ENCODE peak calls at places on chromosomes 1 and 21, in ten cellular contexts. D, F, C, E, L, H, K, Y, G and J are unnamed samples.
A peak's percentile ranks its signal among the peaks of the same experiment; 100 is the strongest.

GRCh38 chr1:25037174-25038074 is 107.3 kb upstream of the RUNX3 start:
- DNase-seq in G (no peak), Y (no peak), H (peak; percentile 47), F (peak; percentile 77), L (peak; percentile 13), E (no peak), C (no peak), K (no peak), D (peak; percentile 36), J (peak; percentile 25)

GRCh38 chr1:33736496-33736895 is 127.4 kb upstream of the HMGB4 start:
- DNase-seq in Y (no peak), G (no peak), K (no peak), C (no peak), E (no peak), F (no peak), D (no peak), H (no peak), L (no peak), J (no peak)

GRCh38 chr1:75999034-75999433 is 66.8 kb upstream of the ASB17 start:
- DNase-seq in C (no peak), K (no peak), Y (no peak), L (no peak), E (no peak), F (no peak), G (no peak), D (no peak), H (no peak), J (no peak)

GRCh38 chr1:44650159-44650831 is 24.0 kb downstream of the TMEM53 start:
- DNase-seq in H (no peak), F (peak; percentile 75), D (peak; percentile 33), G (no peak), L (no peak), K (no peak), C (no peak), Y (peak; percentile 55), E (peak; percentile 61), J (no peak)

GRCh38 chr21:43611598-43612369 is 47.5 kb downstream of the HSF2BP start:
- DNase-seq in F (peak; percentile 88), C (peak; percentile 85), D (peak; percentile 78), H (peak; percentile 84), Y (peak; percentile 61), G (no peak), L (peak; percentile 95), E (peak; percentile 76), K (peak; percentile 74), J (peak; percentile 53)

GRCh38 chr21:36422279-36423098 is 37.3 kb downstream of the CHAF1B start:
- DNase-seq in D (peak; percentile 64), G (no peak), L (peak; percentile 71), F (peak; percentile 55), H (peak; percentile 63), C (no peak), K (no peak), E (peak; percentile 72), Y (peak; percentile 51), J (peak; percentile 20)

GRCh38 chr1:24795236-24795635 is 50.0 kb downstream of the CLIC4 start:
- DNase-seq in E (no peak), G (no peak), F (no peak), C (no peak), L (peak; percentile 40), H (no peak), Y (no peak), D (no peak), K (no peak), J (no peak)

GRCh38 chr1:226627924-226628623 is 79.5 kb downstream of the STUM start:
- DNase-seq in H (no peak), C (peak; percentile 64), E (peak; percentile 39), G (no peak), D (no peak), Y (no peak), F (peak; percentile 39), L (no peak), K (peak; percentile 15), J (no peak)

GRCh38 chr1:1602321-1602931 is 2.5 kb upstream of the FNDC10 start:
- DNase-seq in D (no peak), Y (no peak), H (no peak), E (no peak), C (no peak), K (no peak), F (no peak), G (no peak), L (no peak), J (no peak)

GRCh38 chr1:92484472-92485373 is 2.0 kb downstream of the GFI1 start:
- DNase-seq in F (peak; percentile 76), Y (no peak), K (no peak), E (peak; percentile 64), G (no peak), D (peak; percentile 71), L (no peak), H (peak; percentile 69), C (no peak), J (no peak)

GRCh38 chr1:112363636-112364035 is 32.4 kb upstream of the CTTNBP2NL start:
- DNase-seq in D (no peak), E (no peak), L (no peak), G (no peak), F (no peak), H (no peak), Y (no peak), C (no peak), K (no peak), J (no peak)

GRCh38 chr1:222769968-222770620 is 33.1 kb downstream of the FAM177B start:
- DNase-seq in Y (no peak), E (no peak), F (no peak), C (no peak), D (no peak), K (no peak), H (no peak), L (no peak), G (no peak), J (no peak)

GRCh38 chr1:62437273-62437945 is 560 bp downstream of the USP1 start:
- DNase-seq in H (no peak), Y (peak; percentile 49), L (no peak), D (peak; percentile 60), C (peak; percentile 81), F (peak; percentile 74), E (peak; percentile 81), K (no peak), G (no peak), J (no peak)

DNA sequence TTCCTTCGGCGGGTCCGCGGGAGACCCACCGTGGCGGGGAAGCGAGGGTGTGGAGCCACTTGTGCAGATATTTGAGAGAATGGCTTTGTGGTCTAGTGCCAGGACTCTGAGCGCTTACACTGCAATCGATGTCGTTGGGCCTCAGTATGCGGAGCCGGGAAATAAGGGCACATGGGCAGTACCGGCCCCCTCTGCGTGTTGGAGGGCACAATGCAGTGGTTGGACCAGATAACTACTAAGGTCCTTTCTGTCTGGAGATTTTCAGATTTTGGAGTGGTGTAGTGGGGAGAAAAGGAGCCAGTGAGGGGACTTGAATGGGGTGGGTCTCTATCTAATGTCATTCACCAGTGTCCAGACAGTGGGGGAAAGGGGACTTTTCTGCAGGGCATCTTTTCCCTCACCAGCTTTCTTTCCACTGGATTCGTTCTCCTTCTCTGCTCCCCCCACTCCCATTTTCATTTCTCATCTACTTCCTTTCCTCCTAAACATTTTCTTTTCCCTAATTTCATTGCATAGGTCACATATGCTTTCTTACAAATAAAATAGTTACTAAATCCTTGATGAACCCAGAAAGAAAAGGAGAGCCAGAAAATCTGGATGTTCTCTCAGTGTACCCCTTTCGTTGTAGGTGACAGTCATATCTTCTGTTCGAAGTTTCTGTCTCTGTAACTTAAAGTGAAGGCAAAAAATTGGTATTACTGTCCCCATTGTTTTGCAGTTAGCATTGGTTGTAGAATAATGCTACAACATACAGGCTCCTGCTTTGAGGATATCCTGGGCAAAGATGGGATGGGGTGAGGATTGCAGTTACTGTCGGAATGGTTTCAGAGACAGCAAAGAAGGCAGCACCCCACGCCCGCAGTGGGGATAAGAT is 1.4 kb downstream of the ATF3 start:
- DNase-seq in E (no peak), F (peak; percentile 62), G (no peak), Y (peak; percentile 21), H (no peak), L (no peak), C (peak; percentile 74), K (no peak), D (peak; percentile 53), J (no peak)
- TF ChIP-seq POLR2A in E (peak; percentile 34), F (no peak), G (no peak), Y (no peak), H (no peak), L (peak; percentile 22), C (no peak), K (no peak), D (no peak), J (no peak)

GRCh38 chr21:41509206-41509496 is 1.2 kb upstream of the TMPRSS2 start:
- DNase-seq in F (no peak), C (no peak), G (no peak), E (no peak), L (no peak), K (no peak), Y (no peak), D (no peak), H (no peak), J (no peak)

GRCh38 chr21:41506005-41506404 is 2.0 kb downstream of the TMPRSS2 start:
- DNase-seq in Y (no peak), L (no peak), E (no peak), G (no peak), H (no peak), F (no peak), C (no peak), D (peak; percentile 88), K (no peak), J (no peak)

GRCh38 chr21:41508415-41509205 is 652 bp upstream of the TMPRSS2 start:
- DNase-seq in H (no peak), D (peak; percentile 42), G (no peak), L (no peak), K (no peak), C (no peak), E (peak; percentile 62), Y (no peak), F (peak; percentile 59), J (no peak)

GRCh38 chr21:41506526-41507520 is 1.1 kb downstream of the TMPRSS2 start:
- DNase-seq in C (no peak), L (no peak), Y (no peak), H (peak; percentile 56), F (no peak), E (peak; percentile 68), K (no peak), D (peak; percentile 73), G (no peak), J (no peak)

GRCh38 chr21:41507521-41508414 is at the start of gene TMPRSS2:
- DNase-seq in K (no peak), G (no peak), C (no peak), Y (peak; percentile 83), F (peak; percentile 85), E (peak; percentile 93), H (peak; percentile 90), D (peak; percentile 94), L (no peak), J (no peak)
- H3K27me3 ChIP-seq in K (no peaks in the 10 kb centered on the region), G (no peaks in the 10 kb centered on the region), C (peaks cover 65% of the 10 kb centered on the region), Y (no peaks in the 10 kb centered on the region), F (no peaks in the 10 kb centered on the region), E (no peaks in the 10 kb centered on the region), H (peaks cover 40% of the 10 kb centered on the region), D (no peaks in the 10 kb centered on the region), L (peaks cover 61% of the 10 kb centered on the region), J (no peaks in the 10 kb centered on the region)

GRCh38 chr1:204806943-204807624 is 63.6 kb upstream of the NFASC start:
- DNase-seq in L (peak; percentile 57), E (peak; percentile 90), G (peak; percentile 24), Y (peak; percentile 59), D (peak; percentile 87), K (peak; percentile 82), C (peak; percentile 89), H (peak; percentile 86), F (peak; percentile 92), J (peak; percentile 54)
- TF ChIP-seq POLR2A in L (no peak), E (no peak), G (no peak), Y (no peak), D (no peak), K (no peak), C (no peak), H (no peak), F (no peak), J (no peak)

GRCh38 chr1:26413031-26413430 is 2.4 kb downstream of the LIN28A start:
- DNase-seq in L (no peak), F (no peak), E (no peak), C (no peak), G (no peak), H (no peak), D (no peak), Y (no peak), K (no peak), J (no peak)
- H3K27me3 ChIP-seq in L (peaks cover 72% of the 10 kb centered on the region), F (no peaks in the 10 kb centered on the region), E (no peaks in the 10 kb centered on the region), C (peaks cover 78% of the 10 kb centered on the region), G (peaks cover 10% of the 10 kb centered on the region), H (peaks cover 74% of the 10 kb centered on the region), D (peaks cover 29% of the 10 kb centered on the region), Y (peaks cover 34% of the 10 kb centered on the region), K (peaks cover 6% of the 10 kb centered on the region), J (peaks cover 87% of the 10 kb centered on the region)